ENCODE peak calls at places on chromosomes 11 and 22, in seven cellular contexts. One of them, this sample, is unnamed.

GRCh38 chr11:22460181-22460580 is 122.0 kb downstream of the SLC17A6 start:
- DNase-seq in stromal cell of bone marrow: no peak
- DNase-seq in suprapubic skin: no peak
- DNase-seq in NCI-H1105 treated with DMSO at 0.1 percent for 48 hours: no peak
- DNase-seq in transverse colon: no peak
- DNase-seq in activated CD4-positive, alpha-beta T cell treated with anti-CD3 and anti-CD28 coated beads for 24 hours: no peak
- DNase-seq in endodermal cell: no peak
- DNase-seq in this sample: no peak

GRCh38 chr11:76742912-76743311 is 40.2 kb upstream of the TSKU start:
- DNase-seq in stromal cell of bone marrow: peak
- DNase-seq in suprapubic skin: no peak
- DNase-seq in NCI-H1105 treated with DMSO at 0.1 percent for 48 hours: no peak
- DNase-seq in transverse colon: no peak
- DNase-seq in activated CD4-positive, alpha-beta T cell treated with anti-CD3 and anti-CD28 coated beads for 24 hours: no peak
- DNase-seq in endodermal cell: no peak
- DNase-seq in this sample: peak

GRCh38 chr11:72226701-72227100 is 2.1 kb downstream of the INPPL1 start:
- DNase-seq in stromal cell of bone marrow: no peak
- DNase-seq in suprapubic skin: no peak
- DNase-seq in NCI-H1105 treated with DMSO at 0.1 percent for 48 hours: peak
- DNase-seq in transverse colon: no peak
- DNase-seq in activated CD4-positive, alpha-beta T cell treated with anti-CD3 and anti-CD28 coated beads for 24 hours: no peak
- DNase-seq in endodermal cell: peak
- DNase-seq in this sample: no peak

GRCh38 chr22:24482586-24482985 is 12.5 kb upstream of the UPB1 start:
- DNase-seq in stromal cell of bone marrow: peak
- DNase-seq in suprapubic skin: no peak
- DNase-seq in NCI-H1105 treated with DMSO at 0.1 percent for 48 hours: peak
- DNase-seq in transverse colon: no peak
- DNase-seq in activated CD4-positive, alpha-beta T cell treated with anti-CD3 and anti-CD28 coated beads for 24 hours: no peak
- DNase-seq in endodermal cell: no peak
- DNase-seq in this sample: peak

GRCh38 chr11:8237453-8237852 is 26.2 kb downstream of the LMO1 start:
- DNase-seq in stromal cell of bone marrow: no peak
- DNase-seq in suprapubic skin: no peak
- DNase-seq in NCI-H1105 treated with DMSO at 0.1 percent for 48 hours: no peak
- DNase-seq in transverse colon: no peak
- DNase-seq in activated CD4-positive, alpha-beta T cell treated with anti-CD3 and anti-CD28 coated beads for 24 hours: no peak
- DNase-seq in endodermal cell: no peak
- DNase-seq in this sample: no peak

GRCh38 chr11:69280994-69281393 is 13.0 kb upstream of the MYEOV start:
- DNase-seq in stromal cell of bone marrow: peak
- DNase-seq in suprapubic skin: no peak
- DNase-seq in NCI-H1105 treated with DMSO at 0.1 percent for 48 hours: no peak
- DNase-seq in transverse colon: no peak
- DNase-seq in activated CD4-positive, alpha-beta T cell treated with anti-CD3 and anti-CD28 coated beads for 24 hours: no peak
- DNase-seq in endodermal cell: peak
- DNase-seq in this sample: no peak

GRCh38 chr11:131759140-131759539 is 388.7 kb downstream of the NTM start:
- DNase-seq in stromal cell of bone marrow: no peak
- DNase-seq in suprapubic skin: no peak
- DNase-seq in NCI-H1105 treated with DMSO at 0.1 percent for 48 hours: no peak
- DNase-seq in transverse colon: no peak
- DNase-seq in activated CD4-positive, alpha-beta T cell treated with anti-CD3 and anti-CD28 coated beads for 24 hours: no peak
- DNase-seq in endodermal cell: no peak
- DNase-seq in this sample: no peak

GRCh38 chr11:14585438-14585837 is 58.2 kb upstream of the PDE3B start:
- DNase-seq in stromal cell of bone marrow: no peak
- DNase-seq in suprapubic skin: no peak
- DNase-seq in NCI-H1105 treated with DMSO at 0.1 percent for 48 hours: no peak
- DNase-seq in transverse colon: no peak
- DNase-seq in activated CD4-positive, alpha-beta T cell treated with anti-CD3 and anti-CD28 coated beads for 24 hours: no peak
- DNase-seq in endodermal cell: no peak
- DNase-seq in this sample: no peak

GRCh38 chr22:22884010-22884887 is 3.4 kb upstream of the IGLL5 start:
- DNase-seq in stromal cell of bone marrow: peak
- DNase-seq in suprapubic skin: peak
- DNase-seq in NCI-H1105 treated with DMSO at 0.1 percent for 48 hours: peak
- DNase-seq in transverse colon: peak
- DNase-seq in activated CD4-positive, alpha-beta T cell treated with anti-CD3 and anti-CD28 coated beads for 24 hours: peak
- DNase-seq in endodermal cell: peak
- DNase-seq in this sample: peak

GRCh38 chr11:61009392-61010275 is 38.2 kb downstream of the CD6 start:
- DNase-seq in stromal cell of bone marrow: no peak
- DNase-seq in suprapubic skin: no peak
- DNase-seq in NCI-H1105 treated with DMSO at 0.1 percent for 48 hours: no peak
- DNase-seq in transverse colon: no peak
- DNase-seq in activated CD4-positive, alpha-beta T cell treated with anti-CD3 and anti-CD28 coated beads for 24 hours: no peak
- DNase-seq in endodermal cell: no peak
- DNase-seq in this sample: no peak

GRCh38 chr11:43928721-43929120 is 13.7 kb upstream of the C11orf96 start:
- DNase-seq in stromal cell of bone marrow: no peak
- DNase-seq in suprapubic skin: no peak
- DNase-seq in NCI-H1105 treated with DMSO at 0.1 percent for 48 hours: no peak
- DNase-seq in transverse colon: no peak
- DNase-seq in activated CD4-positive, alpha-beta T cell treated with anti-CD3 and anti-CD28 coated beads for 24 hours: no peak
- DNase-seq in endodermal cell: no peak
- DNase-seq in this sample: no peak

GRCh38 chr11:92245700-92246270 is 21.2 kb downstream of the FAT3 start:
- DNase-seq in stromal cell of bone marrow: no peak
- DNase-seq in suprapubic skin: no peak
- DNase-seq in NCI-H1105 treated with DMSO at 0.1 percent for 48 hours: no peak
- DNase-seq in transverse colon: no peak
- DNase-seq in activated CD4-positive, alpha-beta T cell treated with anti-CD3 and anti-CD28 coated beads for 24 hours: no peak
- DNase-seq in endodermal cell: no peak
- DNase-seq in this sample: no peak

GRCh38 chr22:23062616-23063538 is 7.4 kb upstream of the GNAZ start:
- DNase-seq in stromal cell of bone marrow: no peak
- DNase-seq in suprapubic skin: peak
- DNase-seq in NCI-H1105 treated with DMSO at 0.1 percent for 48 hours: no peak
- DNase-seq in transverse colon: no peak
- DNase-seq in activated CD4-positive, alpha-beta T cell treated with anti-CD3 and anti-CD28 coated beads for 24 hours: no peak
- DNase-seq in endodermal cell: peak
- DNase-seq in this sample: no peak

GRCh38 chr22:19407649-19408606 is 23.6 kb downstream of the HIRA start:
- DNase-seq in stromal cell of bone marrow: no peak
- DNase-seq in suprapubic skin: no peak
- DNase-seq in NCI-H1105 treated with DMSO at 0.1 percent for 48 hours: peak
- DNase-seq in transverse colon: no peak
- DNase-seq in activated CD4-positive, alpha-beta T cell treated with anti-CD3 and anti-CD28 coated beads for 24 hours: no peak
- DNase-seq in endodermal cell: no peak
- DNase-seq in this sample: no peak

GRCh38 chr11:103662880-103663279 is 373.6 kb upstream of the DDI1 start:
- DNase-seq in stromal cell of bone marrow: no peak
- DNase-seq in suprapubic skin: no peak
- DNase-seq in NCI-H1105 treated with DMSO at 0.1 percent for 48 hours: no peak
- DNase-seq in transverse colon: no peak
- DNase-seq in activated CD4-positive, alpha-beta T cell treated with anti-CD3 and anti-CD28 coated beads for 24 hours: no peak
- DNase-seq in endodermal cell: no peak
- DNase-seq in this sample: no peak

GRCh38 chr22:46074771-46075551 is 75.4 kb upstream of the PPARA start:
- DNase-seq in stromal cell of bone marrow: no peak
- DNase-seq in suprapubic skin: peak
- DNase-seq in NCI-H1105 treated with DMSO at 0.1 percent for 48 hours: peak
- DNase-seq in transverse colon: peak
- DNase-seq in activated CD4-positive, alpha-beta T cell treated with anti-CD3 and anti-CD28 coated beads for 24 hours: no peak
- DNase-seq in endodermal cell: no peak
- DNase-seq in this sample: no peak

GRCh38 chr11:1830500-1831223 is 4.1 kb upstream of the SYT8 start:
- DNase-seq in stromal cell of bone marrow: no peak
- DNase-seq in suprapubic skin: no peak
- DNase-seq in NCI-H1105 treated with DMSO at 0.1 percent for 48 hours: peak
- DNase-seq in transverse colon: peak
- DNase-seq in activated CD4-positive, alpha-beta T cell treated with anti-CD3 and anti-CD28 coated beads for 24 hours: no peak
- DNase-seq in endodermal cell: peak
- DNase-seq in this sample: no peak

GRCh38 chr11:114122668-114123067 is 63.2 kb downstream of the ZBTB16 start:
- DNase-seq in stromal cell of bone marrow: no peak
- DNase-seq in suprapubic skin: no peak
- DNase-seq in NCI-H1105 treated with DMSO at 0.1 percent for 48 hours: no peak
- DNase-seq in transverse colon: no peak
- DNase-seq in activated CD4-positive, alpha-beta T cell treated with anti-CD3 and anti-CD28 coated beads for 24 hours: no peak
- DNase-seq in endodermal cell: no peak
- DNase-seq in this sample: no peak

GRCh38 chr22:41863472-41863871 is 30.6 kb downstream of the SREBF2 start:
- DNase-seq in stromal cell of bone marrow: no peak
- DNase-seq in suprapubic skin: no peak
- DNase-seq in NCI-H1105 treated with DMSO at 0.1 percent for 48 hours: no peak
- DNase-seq in transverse colon: no peak
- DNase-seq in activated CD4-positive, alpha-beta T cell treated with anti-CD3 and anti-CD28 coated beads for 24 hours: no peak
- DNase-seq in endodermal cell: no peak
- DNase-seq in this sample: no peak

GRCh38 chr11:70016666-70017347 is 61.3 kb upstream of the ANO1 start:
- DNase-seq in stromal cell of bone marrow: no peak
- DNase-seq in suprapubic skin: no peak
- DNase-seq in NCI-H1105 treated with DMSO at 0.1 percent for 48 hours: no peak
- DNase-seq in transverse colon: no peak
- DNase-seq in activated CD4-positive, alpha-beta T cell treated with anti-CD3 and anti-CD28 coated beads for 24 hours: no peak
- DNase-seq in endodermal cell: no peak
- DNase-seq in this sample: peak